ENCODE peak calls at places on chromosome 4, in five cellular contexts. P, S, L, V and I are unnamed samples.

GRCh38 chr4:1340181-1340747 is 6.7 kb upstream of the UVSSA start:
- DNase-seq in L (no peak), V (no peak), S (no peak), P (no peak), I (no peak)

GRCh38 chr4:48085821-48086602 is 48.0 kb downstream of the TXK start:
- DNase-seq in P (no peak), L (no peak), V (no peak), S (no peak), I (no peak)

GRCh38 chr4:180664766-180665368 is 1578.3 kb upstream of the TENM3 start:
- DNase-seq in L (peak; percentile 24), S (peak; percentile 88), P (peak; percentile 96), V (peak; percentile 42), I (peak; percentile 76)

GRCh38 chr4:1866095-1866755 is 5.0 kb upstream of the NSD2 start:
- DNase-seq in L (no peak), P (no peak), S (no peak), V (no peak), I (no peak)

GRCh38 chr4:26862381-26862915 is 1.8 kb downstream of the STIM2 start:
- DNase-seq in P (no peak), S (no peak), V (no peak), L (no peak), I (no peak)

GRCh38 chr4:73776363-73776762 is 36.0 kb downstream of the CXCL8 start:
- DNase-seq in V (no peak), P (peak; percentile 99), L (no peak), S (peak; percentile 96), I (peak; percentile 96)

GRCh38 chr4:108204518-108204917 is 35.8 kb upstream of the LEF1 start:
- DNase-seq in P (no peak), V (no peak), S (peak; percentile 16), L (no peak), I (no peak)

GRCh38 chr4:8112672-8113071 is 45.9 kb downstream of the ABLIM2 start:
- DNase-seq in V (no peak), P (no peak), L (no peak), S (no peak), I (no peak)

GRCh38 chr4:244471-244870 is 60.8 kb downstream of the ZNF732 start:
- DNase-seq in P (peak; percentile 21), L (peak; percentile 18), V (peak; percentile 13), S (peak; percentile 5), I (peak; percentile 28)

GRCh38 chr4:41657561-41657960 is 91.0 kb downstream of the PHOX2B start:
- DNase-seq in L (no peak), S (no peak), V (no peak), P (peak; percentile 23), I (peak; percentile 53)

GRCh38 chr4:155419266-155419665 is 42.5 kb upstream of the MAP9 start:
- DNase-seq in L (no peak), P (peak; percentile 24), V (no peak), S (no peak), I (peak; percentile 87)

GRCh38 chr4:62003695-62004094 is 803.6 kb downstream of the ADGRL3 start:
- DNase-seq in S (no peak), V (no peak), P (peak; percentile 5), L (no peak), I (no peak)

GRCh38 chr4:168793542-168793941 is 216.5 kb downstream of the CBR4 start:
- DNase-seq in P (no peak), V (no peak), L (no peak), S (no peak), I (no peak)

GRCh38 chr4:17447675-17448298 is 64.1 kb downstream of the QDPR start:
- DNase-seq in V (peak; percentile 60), L (peak; percentile 8), S (peak; percentile 77), P (peak; percentile 91), I (peak; percentile 82)

GRCh38 chr4:101277661-101278060 is 69.7 kb downstream of the PPP3CA start:
- DNase-seq in P (peak; percentile 72), V (no peak), S (peak; percentile 69), L (no peak), I (peak; percentile 91)

GRCh38 chr4:93814722-93815121 is 13.8 kb upstream of the ATOH1 start:
- DNase-seq in S (no peak), P (no peak), L (no peak), V (no peak), I (no peak)

GRCh38 chr4:165208741-165209388 is 1.5 kb downstream of the KLHL2 start:
- DNase-seq in V (no peak), S (peak; percentile 32), P (peak; percentile 24), L (peak; percentile 11), I (no peak)

GRCh38 chr4:22595684-22596083 is 79.8 kb upstream of the ADGRA3 start:
- DNase-seq in S (no peak), L (no peak), P (no peak), V (no peak), I (peak; percentile 24)

GRCh38 chr4:78207951-78208350 is 150.8 kb downstream of the FRAS1 start:
- DNase-seq in P (no peak), L (no peak), V (no peak), S (no peak), I (no peak)

GRCh38 chr4:38495481-38495880 is 168.5 kb upstream of the KLF3 start:
- DNase-seq in P (no peak), V (no peak), S (no peak), L (no peak), I (no peak)

GRCh38 chr4:121326580-121326979 is 54.2 kb downstream of the QRFPR start:
- DNase-seq in L (no peak), S (no peak), V (no peak), P (no peak), I (no peak)

GRCh38 chr4:133145758-133146157 is 3.3 kb upstream of the PCDH10 start:
- DNase-seq in V (no peak), P (no peak), S (no peak), L (no peak), I (no peak)

GRCh38 chr4:39908284-39908683 is 69.4 kb downstream of the PDS5A start:
- DNase-seq in P (peak; percentile 26), L (no peak), V (no peak), S (no peak), I (no peak)

GRCh38 chr4:132646186-132646585 is 502.9 kb upstream of the PCDH10 start:
- DNase-seq in L (no peak), V (peak; percentile 13), S (peak; percentile 3), P (no peak), I (no peak)

GRCh38 chr4:186698028-186698427 is 25.6 kb downstream of the FAT1 start:
- DNase-seq in S (no peak), V (no peak), P (no peak), L (no peak), I (no peak)

GRCh38 chr4:161869511-161869910 is 294.3 kb downstream of the FSTL5 start:
- DNase-seq in P (peak; percentile 24), L (no peak), V (no peak), S (no peak), I (no peak)

GRCh38 chr4:33482773-33483172 is 2761.5 kb downstream of the ARAP2 start:
- DNase-seq in L (no peak), V (no peak), P (no peak), S (no peak), I (no peak)

GRCh38 chr4:7120341-7120740 is 52.5 kb upstream of the GRPEL1 start:
- DNase-seq in L (no peak), V (no peak), P (peak; percentile 39), S (peak; percentile 8), I (no peak)

GRCh38 chr4:173008436-173008835 is 160.2 kb upstream of the GALNT7 start:
- DNase-seq in P (no peak), L (no peak), S (no peak), V (no peak), I (no peak)

GRCh38 chr4:139279723-139280620 is at the start of gene MGARP:
- DNase-seq in P (peak; percentile 28), V (peak; percentile 28), S (no peak), L (peak; percentile 19), I (peak; percentile 42)

GRCh38 chr4:137576437-137576836 is 44.1 kb upstream of the PCDH18 start:
- DNase-seq in S (no peak), L (no peak), V (no peak), P (no peak), I (no peak)

GRCh38 chr4:3307486-3307885 is 14.7 kb downstream of the RGS12 start:
- DNase-seq in V (no peak), L (no peak), P (no peak), S (no peak), I (no peak)

GRCh38 chr4:41620594-41621256 is 82.8 kb downstream of the LIMCH1 start:
- DNase-seq in P (no peak), L (no peak), S (no peak), V (no peak), I (peak; percentile 54)

GRCh38 chr4:184215709-184216328 is 1.9 kb downstream of the ENPP6 start:
- DNase-seq in S (no peak), L (no peak), P (no peak), V (no peak), I (no peak)

GRCh38 chr4:126209117-126209516 is 894.4 kb downstream of the FAT4 start:
- DNase-seq in P (no peak), S (no peak), L (no peak), V (no peak), I (no peak)